ENCODE peak calls at places on chromosomes 1 and 21, in nine cellular contexts. One of them, this sample, is unnamed.

GRCh38 chr1:169151338-169151837 is 44.9 kb downstream of the ATP1B1 start:
- DNase-seq in kidney tubule cell: no peak
- DNase-seq in iPS-NIHi11: no peak
- DNase-seq in stimulated activated CD4-positive, alpha-beta T cell treated with anti-CD3 and anti-CD28 coated beads, Interleukin-12 subunit alpha, Interleukin-12 subunit beta, amount 100 ng/mL, for 4 hours: no peak
- DNase-seq in GM12865: no peak
- DNase-seq in stimulated activated naive CD4-positive, alpha-beta T cell: no peak
- DNase-seq in HT1080: no peak
- DNase-seq in transverse colon: no peak
- DNase-seq in kidney epithelial cell: no peak
- DNase-seq in this sample: no peak

GRCh38 chr1:59750612-59751395 is 63.9 kb upstream of the HOOK1 start:
- DNase-seq in GM12865: no peak
- DNase-seq in iPS-NIHi11: no peak
- DNase-seq in HT1080: peak
- DNase-seq in kidney tubule cell: peak
- DNase-seq in stimulated activated naive CD4-positive, alpha-beta T cell: no peak
- DNase-seq in stimulated activated CD4-positive, alpha-beta T cell treated with anti-CD3 and anti-CD28 coated beads, Interleukin-12 subunit alpha, Interleukin-12 subunit beta, amount 100 ng/mL, for 4 hours: no peak
- DNase-seq in transverse colon: peak
- DNase-seq in kidney epithelial cell: peak
- DNase-seq in this sample: no peak

GRCh38 chr1:228050571-228051181 is 31.8 kb upstream of the ARF1 start:
- DNase-seq in iPS-NIHi11: no peak
- DNase-seq in stimulated activated CD4-positive, alpha-beta T cell treated with anti-CD3 and anti-CD28 coated beads, Interleukin-12 subunit alpha, Interleukin-12 subunit beta, amount 100 ng/mL, for 4 hours: no peak
- DNase-seq in kidney tubule cell: no peak
- DNase-seq in HT1080: no peak
- DNase-seq in GM12865: no peak
- DNase-seq in stimulated activated naive CD4-positive, alpha-beta T cell: no peak
- DNase-seq in kidney epithelial cell: no peak
- DNase-seq in transverse colon: no peak
- DNase-seq in this sample: no peak

GRCh38 chr1:219548386-219548785 is 64.5 kb downstream of the ZC3H11B start:
- DNase-seq in HT1080: no peak
- DNase-seq in kidney tubule cell: no peak
- DNase-seq in transverse colon: no peak
- DNase-seq in stimulated activated CD4-positive, alpha-beta T cell treated with anti-CD3 and anti-CD28 coated beads, Interleukin-12 subunit alpha, Interleukin-12 subunit beta, amount 100 ng/mL, for 4 hours: no peak
- DNase-seq in kidney epithelial cell: no peak
- DNase-seq in GM12865: no peak
- DNase-seq in stimulated activated naive CD4-positive, alpha-beta T cell: no peak
- DNase-seq in iPS-NIHi11: no peak
- DNase-seq in this sample: no peak

GRCh38 chr21:17612023-17612564 is 607 bp downstream of the BTG3 start:
- DNase-seq in GM12865: peak
- DNase-seq in transverse colon: peak
- DNase-seq in iPS-NIHi11: peak
- DNase-seq in stimulated activated CD4-positive, alpha-beta T cell treated with anti-CD3 and anti-CD28 coated beads, Interleukin-12 subunit alpha, Interleukin-12 subunit beta, amount 100 ng/mL, for 4 hours: peak
- DNase-seq in kidney tubule cell: peak
- DNase-seq in stimulated activated naive CD4-positive, alpha-beta T cell: peak
- DNase-seq in HT1080: no peak
- DNase-seq in kidney epithelial cell: no peak
- DNase-seq in this sample: no peak

GRCh38 chr1:117679299-117679698 is 73.5 kb downstream of the TENT5C start:
- DNase-seq in stimulated activated naive CD4-positive, alpha-beta T cell: no peak
- DNase-seq in stimulated activated CD4-positive, alpha-beta T cell treated with anti-CD3 and anti-CD28 coated beads, Interleukin-12 subunit alpha, Interleukin-12 subunit beta, amount 100 ng/mL, for 4 hours: no peak
- DNase-seq in kidney epithelial cell: no peak
- DNase-seq in transverse colon: no peak
- DNase-seq in GM12865: no peak
- DNase-seq in iPS-NIHi11: no peak
- DNase-seq in HT1080: no peak
- DNase-seq in kidney tubule cell: no peak
- DNase-seq in this sample: no peak

GRCh38 chr1:15942661-15943514 is 33.0 kb downstream of the ZBTB17 start:
- DNase-seq in kidney tubule cell: no peak
- DNase-seq in transverse colon: no peak
- DNase-seq in HT1080: no peak
- DNase-seq in stimulated activated CD4-positive, alpha-beta T cell treated with anti-CD3 and anti-CD28 coated beads, Interleukin-12 subunit alpha, Interleukin-12 subunit beta, amount 100 ng/mL, for 4 hours: no peak
- DNase-seq in iPS-NIHi11: no peak
- DNase-seq in stimulated activated naive CD4-positive, alpha-beta T cell: no peak
- DNase-seq in GM12865: no peak
- DNase-seq in kidney epithelial cell: no peak
- DNase-seq in this sample: no peak

GRCh38 chr1:157932082-157932481 is 61.4 kb upstream of the KIRREL1 start:
- DNase-seq in transverse colon: no peak
- DNase-seq in kidney epithelial cell: peak
- DNase-seq in kidney tubule cell: peak
- DNase-seq in iPS-NIHi11: no peak
- DNase-seq in GM12865: no peak
- DNase-seq in stimulated activated CD4-positive, alpha-beta T cell treated with anti-CD3 and anti-CD28 coated beads, Interleukin-12 subunit alpha, Interleukin-12 subunit beta, amount 100 ng/mL, for 4 hours: no peak
- DNase-seq in stimulated activated naive CD4-positive, alpha-beta T cell: no peak
- DNase-seq in HT1080: peak
- DNase-seq in this sample: no peak

GRCh38 chr1:25055961-25056360 is 125.9 kb upstream of the RUNX3 start:
- DNase-seq in GM12865: no peak
- DNase-seq in kidney epithelial cell: no peak
- DNase-seq in kidney tubule cell: no peak
- DNase-seq in transverse colon: no peak
- DNase-seq in stimulated activated naive CD4-positive, alpha-beta T cell: no peak
- DNase-seq in iPS-NIHi11: no peak
- DNase-seq in stimulated activated CD4-positive, alpha-beta T cell treated with anti-CD3 and anti-CD28 coated beads, Interleukin-12 subunit alpha, Interleukin-12 subunit beta, amount 100 ng/mL, for 4 hours: no peak
- DNase-seq in HT1080: no peak
- DNase-seq in this sample: no peak

GRCh38 chr1:67175713-67176112 is 9.5 kb downstream of the IL23R start:
- DNase-seq in HT1080: no peak
- DNase-seq in stimulated activated naive CD4-positive, alpha-beta T cell: no peak
- DNase-seq in transverse colon: no peak
- DNase-seq in iPS-NIHi11: no peak
- DNase-seq in GM12865: no peak
- DNase-seq in kidney epithelial cell: no peak
- DNase-seq in stimulated activated CD4-positive, alpha-beta T cell treated with anti-CD3 and anti-CD28 coated beads, Interleukin-12 subunit alpha, Interleukin-12 subunit beta, amount 100 ng/mL, for 4 hours: no peak
- DNase-seq in kidney tubule cell: no peak
- DNase-seq in this sample: no peak

GRCh38 chr1:24868016-24868875 is 61.8 kb downstream of the RUNX3 start:
- DNase-seq in kidney epithelial cell: no peak
- DNase-seq in HT1080: no peak
- DNase-seq in stimulated activated CD4-positive, alpha-beta T cell treated with anti-CD3 and anti-CD28 coated beads, Interleukin-12 subunit alpha, Interleukin-12 subunit beta, amount 100 ng/mL, for 4 hours: no peak
- DNase-seq in iPS-NIHi11: no peak
- DNase-seq in stimulated activated naive CD4-positive, alpha-beta T cell: no peak
- DNase-seq in transverse colon: no peak
- DNase-seq in GM12865: no peak
- DNase-seq in kidney tubule cell: no peak
- DNase-seq in this sample: no peak

GRCh38 chr1:105793541-105794146 is 1262.8 kb upstream of the PRMT6 start:
- DNase-seq in kidney tubule cell: peak
- DNase-seq in HT1080: peak
- DNase-seq in GM12865: peak
- DNase-seq in stimulated activated naive CD4-positive, alpha-beta T cell: no peak
- DNase-seq in stimulated activated CD4-positive, alpha-beta T cell treated with anti-CD3 and anti-CD28 coated beads, Interleukin-12 subunit alpha, Interleukin-12 subunit beta, amount 100 ng/mL, for 4 hours: no peak
- DNase-seq in iPS-NIHi11: peak
- DNase-seq in transverse colon: peak
- DNase-seq in kidney epithelial cell: peak
- DNase-seq in this sample: no peak

GRCh38 chr21:44485254-44485793 is 30.0 kb downstream of the LRRC3 start:
- DNase-seq in kidney tubule cell: no peak
- DNase-seq in GM12865: no peak
- DNase-seq in transverse colon: no peak
- DNase-seq in stimulated activated CD4-positive, alpha-beta T cell treated with anti-CD3 and anti-CD28 coated beads, Interleukin-12 subunit alpha, Interleukin-12 subunit beta, amount 100 ng/mL, for 4 hours: peak
- DNase-seq in iPS-NIHi11: peak
- DNase-seq in HT1080: peak
- DNase-seq in stimulated activated naive CD4-positive, alpha-beta T cell: no peak
- DNase-seq in kidney epithelial cell: no peak
- DNase-seq in this sample: peak

GRCh38 chr1:151832318-151832984 is 849 bp upstream of the RORC start:
- DNase-seq in transverse colon: peak
- DNase-seq in GM12865: no peak
- DNase-seq in stimulated activated CD4-positive, alpha-beta T cell treated with anti-CD3 and anti-CD28 coated beads, Interleukin-12 subunit alpha, Interleukin-12 subunit beta, amount 100 ng/mL, for 4 hours: no peak
- DNase-seq in HT1080: peak
- DNase-seq in kidney epithelial cell: no peak
- DNase-seq in kidney tubule cell: peak
- DNase-seq in stimulated activated naive CD4-positive, alpha-beta T cell: no peak
- DNase-seq in iPS-NIHi11: no peak
- DNase-seq in this sample: no peak

GRCh38 chr1:46533179-46533864 is 18.1 kb downstream of the KNCN start:
- DNase-seq in HT1080: no peak
- DNase-seq in kidney epithelial cell: no peak
- DNase-seq in stimulated activated CD4-positive, alpha-beta T cell treated with anti-CD3 and anti-CD28 coated beads, Interleukin-12 subunit alpha, Interleukin-12 subunit beta, amount 100 ng/mL, for 4 hours: peak
- DNase-seq in iPS-NIHi11: peak
- DNase-seq in transverse colon: peak
- DNase-seq in GM12865: peak
- DNase-seq in kidney tubule cell: peak
- DNase-seq in stimulated activated naive CD4-positive, alpha-beta T cell: peak
- DNase-seq in this sample: peak

GRCh38 chr1:232344791-232345399 is 285.0 kb downstream of the SIPA1L2 start:
- DNase-seq in HT1080: peak
- DNase-seq in stimulated activated CD4-positive, alpha-beta T cell treated with anti-CD3 and anti-CD28 coated beads, Interleukin-12 subunit alpha, Interleukin-12 subunit beta, amount 100 ng/mL, for 4 hours: no peak
- DNase-seq in iPS-NIHi11: no peak
- DNase-seq in kidney tubule cell: no peak
- DNase-seq in kidney epithelial cell: no peak
- DNase-seq in GM12865: no peak
- DNase-seq in stimulated activated naive CD4-positive, alpha-beta T cell: no peak
- DNase-seq in transverse colon: no peak
- DNase-seq in this sample: no peak

GRCh38 chr1:19062258-19063029 is 106.0 kb upstream of the IFFO2 start:
- DNase-seq in stimulated activated naive CD4-positive, alpha-beta T cell: no peak
- DNase-seq in transverse colon: no peak
- DNase-seq in kidney epithelial cell: no peak
- DNase-seq in iPS-NIHi11: no peak
- DNase-seq in GM12865: peak
- DNase-seq in stimulated activated CD4-positive, alpha-beta T cell treated with anti-CD3 and anti-CD28 coated beads, Interleukin-12 subunit alpha, Interleukin-12 subunit beta, amount 100 ng/mL, for 4 hours: no peak
- DNase-seq in HT1080: no peak
- DNase-seq in kidney tubule cell: no peak
- DNase-seq in this sample: no peak

GRCh38 chr1:47575855-47576757 is 138.3 kb downstream of the FOXD2 start:
- DNase-seq in transverse colon: no peak
- DNase-seq in stimulated activated CD4-positive, alpha-beta T cell treated with anti-CD3 and anti-CD28 coated beads, Interleukin-12 subunit alpha, Interleukin-12 subunit beta, amount 100 ng/mL, for 4 hours: no peak
- DNase-seq in HT1080: peak
- DNase-seq in kidney tubule cell: peak
- DNase-seq in kidney epithelial cell: no peak
- DNase-seq in iPS-NIHi11: no peak
- DNase-seq in GM12865: no peak
- DNase-seq in stimulated activated naive CD4-positive, alpha-beta T cell: no peak
- DNase-seq in this sample: no peak

GRCh38 chr1:31607360-31607759 is 10.1 kb upstream of the HCRTR1 start:
- DNase-seq in GM12865: no peak
- DNase-seq in stimulated activated naive CD4-positive, alpha-beta T cell: no peak
- DNase-seq in iPS-NIHi11: no peak
- DNase-seq in HT1080: no peak
- DNase-seq in transverse colon: no peak
- DNase-seq in kidney tubule cell: no peak
- DNase-seq in kidney epithelial cell: no peak
- DNase-seq in stimulated activated CD4-positive, alpha-beta T cell treated with anti-CD3 and anti-CD28 coated beads, Interleukin-12 subunit alpha, Interleukin-12 subunit beta, amount 100 ng/mL, for 4 hours: no peak
- DNase-seq in this sample: peak

GRCh38 chr1:178513278-178513983 is 522 bp downstream of the TEX35 start:
- DNase-seq in transverse colon: peak
- DNase-seq in stimulated activated CD4-positive, alpha-beta T cell treated with anti-CD3 and anti-CD28 coated beads, Interleukin-12 subunit alpha, Interleukin-12 subunit beta, amount 100 ng/mL, for 4 hours: no peak
- DNase-seq in kidney epithelial cell: no peak
- DNase-seq in kidney tubule cell: no peak
- DNase-seq in stimulated activated naive CD4-positive, alpha-beta T cell: no peak
- DNase-seq in GM12865: no peak
- DNase-seq in HT1080: no peak
- DNase-seq in iPS-NIHi11: no peak
- DNase-seq in this sample: no peak

GRCh38 chr21:42130447-42130846 is 59.3 kb downstream of the UMODL1 start:
- DNase-seq in stimulated activated CD4-positive, alpha-beta T cell treated with anti-CD3 and anti-CD28 coated beads, Interleukin-12 subunit alpha, Interleukin-12 subunit beta, amount 100 ng/mL, for 4 hours: no peak
- DNase-seq in stimulated activated naive CD4-positive, alpha-beta T cell: no peak
- DNase-seq in HT1080: no peak
- DNase-seq in kidney tubule cell: no peak
- DNase-seq in iPS-NIHi11: no peak
- DNase-seq in GM12865: no peak
- DNase-seq in transverse colon: no peak
- DNase-seq in kidney epithelial cell: no peak
- DNase-seq in this sample: no peak

GRCh38 chr1:2563205-2563604 is 7.0 kb downstream of the TNFRSF14 start:
- DNase-seq in transverse colon: no peak
- DNase-seq in iPS-NIHi11: no peak
- DNase-seq in GM12865: no peak
- DNase-seq in kidney epithelial cell: no peak
- DNase-seq in HT1080: no peak
- DNase-seq in stimulated activated naive CD4-positive, alpha-beta T cell: no peak
- DNase-seq in stimulated activated CD4-positive, alpha-beta T cell treated with anti-CD3 and anti-CD28 coated beads, Interleukin-12 subunit alpha, Interleukin-12 subunit beta, amount 100 ng/mL, for 4 hours: no peak
- DNase-seq in kidney tubule cell: no peak
- DNase-seq in this sample: no peak

GRCh38 chr1:32742132-32742947 is 39.8 kb upstream of the SYNC start:
- DNase-seq in stimulated activated CD4-positive, alpha-beta T cell treated with anti-CD3 and anti-CD28 coated beads, Interleukin-12 subunit alpha, Interleukin-12 subunit beta, amount 100 ng/mL, for 4 hours: no peak
- DNase-seq in stimulated activated naive CD4-positive, alpha-beta T cell: no peak
- DNase-seq in iPS-NIHi11: peak
- DNase-seq in GM12865: no peak
- DNase-seq in transverse colon: peak
- DNase-seq in kidney epithelial cell: no peak
- DNase-seq in HT1080: no peak
- DNase-seq in kidney tubule cell: peak
- DNase-seq in this sample: no peak

GRCh38 chr1:183159960-183160359 is 26.1 kb upstream of the LAMC2 start:
- DNase-seq in transverse colon: peak
- DNase-seq in HT1080: peak
- DNase-seq in kidney epithelial cell: peak
- DNase-seq in GM12865: no peak
- DNase-seq in kidney tubule cell: peak
- DNase-seq in iPS-NIHi11: peak
- DNase-seq in stimulated activated CD4-positive, alpha-beta T cell treated with anti-CD3 and anti-CD28 coated beads, Interleukin-12 subunit alpha, Interleukin-12 subunit beta, amount 100 ng/mL, for 4 hours: no peak
- DNase-seq in stimulated activated naive CD4-positive, alpha-beta T cell: no peak
- DNase-seq in this sample: no peak

GRCh38 chr1:109794319-109795132 is 30.8 kb upstream of the EPS8L3 start:
- DNase-seq in stimulated activated CD4-positive, alpha-beta T cell treated with anti-CD3 and anti-CD28 coated beads, Interleukin-12 subunit alpha, Interleukin-12 subunit beta, amount 100 ng/mL, for 4 hours: no peak
- DNase-seq in kidney tubule cell: peak
- DNase-seq in kidney epithelial cell: no peak
- DNase-seq in HT1080: no peak
- DNase-seq in transverse colon: peak
- DNase-seq in iPS-NIHi11: no peak
- DNase-seq in GM12865: no peak
- DNase-seq in stimulated activated naive CD4-positive, alpha-beta T cell: no peak
- DNase-seq in this sample: no peak

GRCh38 chr1:77829851-77830250 is 50.4 kb downstream of the MIGA1 start:
- DNase-seq in stimulated activated CD4-positive, alpha-beta T cell treated with anti-CD3 and anti-CD28 coated beads, Interleukin-12 subunit alpha, Interleukin-12 subunit beta, amount 100 ng/mL, for 4 hours: no peak
- DNase-seq in iPS-NIHi11: no peak
- DNase-seq in GM12865: no peak
- DNase-seq in transverse colon: no peak
- DNase-seq in kidney tubule cell: no peak
- DNase-seq in kidney epithelial cell: no peak
- DNase-seq in HT1080: no peak
- DNase-seq in stimulated activated naive CD4-positive, alpha-beta T cell: no peak
- DNase-seq in this sample: no peak

This sample was measured in naive thymus-derived CD8-positive, alpha-beta T cell.